ENCODE peak calls at places on chromosomes 6 and 20, in five cellular contexts. B, H, E, Q and A are unnamed samples.

GRCh38 chr6:108944707-108945685 is 96.8 kb downstream of the ARMC2 start:
- DNase-seq in Q (no peak), E (no peak), B (peak), H (peak), A (peak)

GRCh38 chr6:20907486-20908071 is 373.3 kb downstream of the CDKAL1 start:
- DNase-seq in H (no peak), Q (no peak), E (peak), B (no peak), A (no peak)

GRCh38 chr6:82751718-82752117 is 313.9 kb downstream of the UBE3D start:
- DNase-seq in E (peak), H (no peak), B (no peak), Q (no peak), A (no peak)

GRCh38 chr6:90393232-90393884 is 96.7 kb upstream of the BACH2 start:
- DNase-seq in Q (peak), E (peak), H (no peak), B (peak), A (peak)

GRCh38 chr20:16434087-16434664 is 139.1 kb downstream of the KIF16B start:
- DNase-seq in B (peak), H (peak), Q (peak), E (peak), A (peak)

GRCh38 chr20:61544910-61545889 is 293.1 kb downstream of the CDH4 start:
- DNase-seq in B (no peak), E (no peak), Q (no peak), H (no peak), A (no peak)

GRCh38 chr6:129598244-129599187 is 111.5 kb downstream of the ARHGAP18 start:
- DNase-seq in B (peak), E (no peak), Q (no peak), H (no peak), A (peak)

GRCh38 chr20:49187330-49188100 is 619 bp downstream of the STAU1 start:
- DNase-seq in H (no peak), E (peak), B (peak), Q (peak), A (no peak)

GRCh38 chr6:125746731-125747588 is 2.5 kb upstream of the HEY2 start:
- DNase-seq in Q (peak), B (peak), E (peak), H (peak), A (no peak)

GRCh38 chr6:44003345-44004061 is 123.7 kb downstream of the MRPL14 start:
- DNase-seq in B (no peak), H (no peak), E (peak), Q (no peak), A (no peak)

GRCh38 chr6:141688916-141689315 is 443.8 kb upstream of the GJE1 start:
- DNase-seq in B (no peak), Q (no peak), E (no peak), H (no peak), A (no peak)

GRCh38 chr6:149334201-149334600 is 16.7 kb downstream of the TAB2 start:
- DNase-seq in B (no peak), Q (no peak), E (no peak), H (no peak), A (no peak)

GRCh38 chr20:38117635-38118034 is 47.4 kb downstream of the TGM2 start:
- DNase-seq in B (no peak), E (no peak), H (no peak), Q (no peak), A (no peak)

GRCh38 chr6:119186490-119186889 is 108.0 kb upstream of the FAM184A start:
- DNase-seq in H (no peak), B (no peak), Q (no peak), E (peak), A (no peak)

GRCh38 chr6:121971886-121972285 is 427.6 kb upstream of the HSF2 start:
- DNase-seq in H (no peak), B (no peak), E (no peak), Q (no peak), A (no peak)

GRCh38 chr6:114342826-114343781 is at the start of gene HS3ST5:
- DNase-seq in B (peak), Q (no peak), E (peak), H (peak), A (peak)

GRCh38 chr6:30238178-30238795 is 25.1 kb upstream of the TRIM26 start:
- DNase-seq in H (no peak), E (peak), B (no peak), Q (no peak), A (no peak)

GRCh38 chr20:57692393-57692792 is 17.4 kb downstream of the PMEPA1 start:
- DNase-seq in Q (no peak), H (no peak), E (no peak), B (no peak), A (no peak)

GRCh38 chr20:63409834-63410435 is 48.8 kb upstream of the CHRNA4 start:
- DNase-seq in E (peak), H (no peak), B (peak), Q (no peak), A (no peak)

GRCh38 chr6:93391982-93392381 is 27.4 kb downstream of the EPHA7 start:
- DNase-seq in H (no peak), B (no peak), E (no peak), Q (no peak), A (no peak)

GRCh38 chr6:159989882-159990480 is 21.1 kb downstream of the IGF2R start:
- DNase-seq in B (no peak), H (no peak), Q (no peak), E (no peak), A (no peak)

GRCh38 chr20:33545763-33546162 is 55.9 kb downstream of the CBFA2T2 start:
- DNase-seq in B (no peak), E (no peak), Q (no peak), H (no peak), A (no peak)

GRCh38 chr6:47455533-47456209 is 21.9 kb upstream of the CD2AP start:
- DNase-seq in B (peak), Q (no peak), H (no peak), E (no peak), A (no peak)

GRCh38 chr6:29516108-29516507 is 28.4 kb upstream of the MAS1L start:
- DNase-seq in E (no peak), Q (no peak), H (no peak), B (no peak), A (no peak)

GRCh38 chr6:157145656-157146285 is 177.5 kb downstream of the TMEM242 start:
- DNase-seq in E (no peak), B (no peak), Q (no peak), H (no peak), A (no peak)